ENCODE peak calls at places on chromosomes 16 and 17, in five cellular contexts. M, I, K, B and J are unnamed samples.

GRCh38 chr17:83148317-83149044 is 69.1 kb downstream of the METRNL start:
- DNase-seq in M (no peak), I (no peak), K (no peak), B (no peak), J (no peak)

GRCh38 chr16:4260360-4260759 is 12.5 kb downstream of the TFAP4 start:
- DNase-seq in K (peak), M (no peak), I (no peak), B (peak), J (no peak)

GRCh38 chr16:74447578-74447977 is 26.3 kb upstream of the CLEC18B start:
- DNase-seq in K (no peak), I (no peak), M (no peak), B (no peak), J (no peak)

GRCh38 chr17:5544115-5544514 is 40.2 kb downstream of the NLRP1 start:
- DNase-seq in B (no peak), K (no peak), M (no peak), I (no peak), J (no peak)

GRCh38 chr16:15502041-15502725 is 67.8 kb downstream of the BMERB1 start:
- DNase-seq in M (no peak), I (peak), B (no peak), K (no peak), J (no peak)

GRCh38 chr16:12732600-12732999 is 71.1 kb downstream of the CPPED1 start:
- DNase-seq in I (no peak), K (no peak), B (no peak), M (no peak), J (no peak)

GRCh38 chr17:78342438-78343098 is 17.3 kb downstream of the SOCS3 start:
- DNase-seq in B (no peak), M (no peak), I (peak), K (no peak), J (no peak)

GRCh38 chr16:10040136-10041080 is 141.8 kb downstream of the GRIN2A start:
- DNase-seq in K (no peak), I (no peak), B (no peak), M (peak), J (no peak)

GRCh38 chr17:18961634-18962493 is 9.9 kb downstream of the SLC5A10 start:
- DNase-seq in B (no peak), K (no peak), I (peak), M (no peak), J (peak)

GRCh38 chr16:81623365-81624102 is 155.6 kb upstream of the PLCG2 start:
- DNase-seq in K (peak), M (no peak), I (peak), B (peak), J (peak)

GRCh38 chr17:72433797-72434196 is 313.0 kb downstream of the SOX9 start:
- DNase-seq in B (no peak), M (no peak), I (no peak), K (no peak), J (no peak)

GRCh38 chr17:63223212-63223911 is 222.7 kb downstream of the CYB561 start:
- DNase-seq in M (no peak), B (no peak), I (no peak), K (no peak), J (no peak)

GRCh38 chr17:57697891-57698708 is 47.0 kb downstream of the CCDC182 start:
- DNase-seq in M (no peak), B (no peak), K (no peak), I (no peak), J (no peak)

GRCh38 chr17:4785311-4786110 is 653 bp downstream of the VMO1 start:
- DNase-seq in M (no peak), B (no peak), K (no peak), I (no peak), J (no peak)

GRCh38 chr17:50191070-50192045 is 10.1 kb downstream of the COL1A1 start:
- DNase-seq in I (no peak), B (no peak), M (no peak), K (no peak), J (no peak)

GRCh38 chr17:48740537-48740936 is 12.0 kb upstream of the HOXB13 start:
- DNase-seq in B (no peak), M (no peak), I (no peak), K (no peak), J (no peak)

GRCh38 chr17:44932526-44933097 is 15.0 kb downstream of the KIF18B start:
- DNase-seq in M (no peak), I (no peak), B (no peak), K (no peak), J (no peak)

GRCh38 chr17:59310263-59310920 is 21.1 kb upstream of the YPEL2 start:
- DNase-seq in I (no peak), K (no peak), B (no peak), M (no peak), J (no peak)

GRCh38 chr16:1764971-1765370 is 6.4 kb downstream of the NME3 start:
- DNase-seq in K (no peak), I (no peak), M (no peak), B (no peak), J (no peak)

GRCh38 chr16:70399951-70400350 is 38.9 kb downstream of the ST3GAL2 start:
- DNase-seq in M (no peak), B (no peak), I (no peak), K (no peak), J (no peak)

GRCh38 chr16:10541396-10541795 is 39.0 kb downstream of the EMP2 start:
- DNase-seq in K (no peak), B (no peak), M (no peak), I (no peak), J (no peak)

GRCh38 chr17:50728112-50728429 is 8.7 kb downstream of the LUC7L3 start:
- DNase-seq in B (no peak), I (no peak), K (no peak), M (no peak), J (no peak)